ENCODE peak calls at places on chromosomes 4 and X, in six cellular contexts. Z is CD4-positive, alpha-beta memory T cell; P is lower lobe of right lung; M is skeletal muscle cell; H is cardiac muscle cell; L is lower leg skin. C is an unnamed sample.

GRCh38 chr4:99043346-99043745 is 45.2 kb downstream of the ADH5 start:
- DNase-seq in L (no peak), P (no peak), Z (peak; percentile 55), H (no peak), M (no peak), C (no peak)

GRCh38 chr4:176409627-176410026 is 89.9 kb downstream of the SPCS3 start:
- DNase-seq in P (no peak), M (no peak), L (no peak), Z (no peak), H (no peak), C (no peak)

GRCh38 chr4:6245246-6246169 is 24.1 kb upstream of the WFS1 start:
- DNase-seq in M (no peak), P (no peak), H (no peak), Z (no peak), L (no peak), C (peak; percentile 68)

GRCh38 chrX:22952011-22952410 is 47.7 kb upstream of the DDX53 start:
- DNase-seq in Z (no peak), H (peak; percentile 25), P (no peak), M (peak; percentile 25), L (no peak), C (no peak)

GRCh38 chr4:79772510-79772909 is 300.5 kb downstream of the ANTXR2 start:
- DNase-seq in L (no peak), H (no peak), P (no peak), M (no peak), Z (no peak), C (no peak)

GRCh38 chrX:31708116-31708515 is 636.3 kb upstream of the FTHL17 start:
- DNase-seq in M (no peak), L (no peak), P (no peak), Z (no peak), H (no peak), C (no peak)

GRCh38 chr4:95571577-95571976 is 22.8 kb upstream of the UNC5C start:
- DNase-seq in Z (no peak), H (no peak), L (no peak), M (no peak), P (no peak), C (no peak)

GRCh38 chr4:10593130-10593529 is 91.4 kb downstream of the CLNK start:
- DNase-seq in Z (no peak), L (no peak), P (no peak), H (no peak), M (no peak), C (no peak)

GRCh38 chr4:101501421-101501820 is 154.1 kb upstream of the PPP3CA start:
- DNase-seq in P (no peak), Z (no peak), H (no peak), L (no peak), M (no peak), C (no peak)

GRCh38 chrX:154082396-154083133 is 15.0 kb downstream of the MECP2 start:
- DNase-seq in Z (no peak), P (no peak), H (no peak), M (no peak), L (no peak), C (no peak)

GRCh38 chr4:66522244-66522643 is 852.0 kb upstream of the EPHA5 start:
- DNase-seq in P (no peak), Z (no peak), L (no peak), H (no peak), M (no peak), C (no peak)

GRCh38 chr4:168652818-168653217 is 156.0 kb downstream of the PALLD start:
- DNase-seq in L (no peak), H (no peak), M (no peak), P (no peak), Z (no peak), C (no peak)

GRCh38 chr4:168654206-168655174 is 157.6 kb downstream of the PALLD start:
- DNase-seq in P (no peak), M (no peak), H (no peak), L (no peak), Z (no peak), C (no peak)

GRCh38 chr4:168655182-168655581 is 158.3 kb downstream of the PALLD start:
- DNase-seq in L (no peak), M (no peak), Z (no peak), P (no peak), H (no peak), C (no peak)

GRCh38 chr4:168656946-168657473 is 160.2 kb downstream of the PALLD start:
- DNase-seq in L (no peak), Z (no peak), P (no peak), M (no peak), H (no peak), C (no peak)

GRCh38 chr4:168656055-168656660 is 159.3 kb downstream of the PALLD start:
- DNase-seq in M (peak; percentile 80), P (no peak), Z (no peak), H (no peak), L (no peak), C (no peak)
- H3K4me3 ChIP-seq in M (no peak overlapping the region), P (no peak overlapping the region), Z (no peak overlapping the region), H (no peak overlapping the region), L (no peak overlapping the region), C (no peak overlapping the region)

GRCh38 chrX:48938721-48939416 is 18.5 kb downstream of the OTUD5 start:
- DNase-seq in L (no peak), Z (peak; percentile 73), H (no peak), M (no peak), P (no peak), C (peak; percentile 87)

GRCh38 chrX:48933757-48934156 is 14.9 kb upstream of the PIM2 start:
- DNase-seq in P (no peak), Z (no peak), L (no peak), H (no peak), M (no peak), C (no peak)

GRCh38 chrX:48937065-48937907 is 18.5 kb upstream of the PIM2 start:
- DNase-seq in L (peak; percentile 20), Z (peak; percentile 92), H (peak; percentile 30), P (peak; percentile 84), M (no peak), C (peak; percentile 97)

GRCh38 chrX:48936429-48937064 is 17.7 kb upstream of the PIM2 start:
- DNase-seq in P (no peak), Z (no peak), M (no peak), H (no peak), L (no peak), C (no peak)

DNA sequence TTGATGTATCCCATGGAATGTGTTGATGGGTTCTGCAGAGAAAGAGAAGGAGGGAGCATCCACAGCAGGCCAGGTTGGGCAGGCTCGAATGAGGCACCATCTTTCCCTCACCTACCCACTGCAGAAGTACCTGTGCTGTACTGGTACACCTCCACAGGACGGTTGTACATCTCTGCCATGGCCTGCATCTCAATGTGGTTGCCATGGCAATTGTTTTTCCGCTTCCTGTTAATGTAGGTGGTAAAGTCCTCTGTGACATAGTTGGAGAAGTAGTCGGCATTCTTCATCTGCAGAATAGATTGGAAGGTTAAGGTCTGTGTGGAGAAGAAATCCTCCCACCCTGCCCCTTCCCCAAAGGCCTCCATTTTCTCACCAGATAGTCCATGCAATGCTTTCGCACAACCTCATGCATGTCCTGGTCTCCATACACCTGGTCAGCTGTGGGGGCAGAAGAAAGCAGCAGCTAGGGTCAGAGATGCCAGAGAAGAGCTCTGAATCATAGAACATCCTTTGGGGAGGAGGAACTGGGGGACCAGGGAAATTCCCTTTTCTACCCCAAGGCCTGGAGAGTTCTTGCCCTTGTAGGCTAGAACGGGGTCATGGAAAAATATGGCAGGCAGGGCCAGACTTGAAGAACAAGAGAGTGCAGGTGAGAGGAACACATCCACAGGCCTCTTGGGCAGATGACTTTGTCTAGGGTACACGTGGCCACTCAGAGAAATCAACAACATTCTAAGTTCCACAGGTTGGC is 15.9 kb upstream of the PIM2 start:
- DNase-seq in H (no peak), Z (peak; percentile 68), P (no peak), L (no peak), M (no peak), C (no peak)
- H3K4me3 ChIP-seq in H (no peak overlapping the region), Z (no peak overlapping the region), P (no peak overlapping the region), L (no peak overlapping the region), M (no peak overlapping the region), C (no peak overlapping the region)

GRCh38 chr4:57726154-57726553 is 616.0 kb upstream of the IGFBP7 start:
- DNase-seq in M (no peak), L (no peak), Z (no peak), H (no peak), P (no peak), C (no peak)
- H3K4me3 ChIP-seq in M (no peak overlapping the region), L (no peak overlapping the region), Z (no peak overlapping the region), H (no peak overlapping the region), P (no peak overlapping the region), C (no peak overlapping the region)

GRCh38 chr4:77193511-77194236 is 36.7 kb downstream of the CCNG2 start:
- DNase-seq in L (peak; percentile 55), H (no peak), P (peak; percentile 86), Z (peak; percentile 71), M (no peak), C (peak; percentile 95)
- H3K4me3 ChIP-seq in L (no peak overlapping the region), H (no peak overlapping the region), P (peak overlapping the region; percentile 30), Z (no peak overlapping the region), M (no peak overlapping the region), C (peak overlapping the region; percentile 13)

GRCh38 chr4:158722291-158722916 is 792 bp downstream of the PPID start:
- DNase-seq in L (no peak), P (no peak), M (no peak), H (peak; percentile 38), Z (no peak), C (no peak)

GRCh38 chr4:158715787-158716186 is 7.4 kb downstream of the PPID start:
- DNase-seq in M (no peak), Z (no peak), L (no peak), P (no peak), H (no peak), C (no peak)

GRCh38 chr4:158724647-158725046 is 1.5 kb upstream of the PPID start:
- DNase-seq in H (no peak), L (no peak), Z (no peak), P (no peak), M (no peak), C (no peak)

GRCh38 chr4:158722917-158723793 is at the start of gene PPID:
- DNase-seq in L (peak; percentile 75), H (peak; percentile 87), P (peak; percentile 89), M (peak; percentile 24), Z (peak; percentile 79), C (peak; percentile 96)

GRCh38 chr4:158721680-158722079 is 1.5 kb downstream of the PPID start:
- DNase-seq in M (no peak), P (no peak), Z (no peak), H (no peak), L (no peak), C (no peak)
- H3K4me3 ChIP-seq in M (no peak overlapping the region), P (peak overlapping the region; percentile 82), Z (no peak overlapping the region), H (no peak overlapping the region), L (no peak overlapping the region), C (no peak overlapping the region)

GRCh38 chrX:125205918-125206665 is 113.6 kb upstream of the TEX13C start:
- DNase-seq in H (peak; percentile 54), L (no peak), Z (no peak), M (no peak), P (no peak), C (peak; percentile 66)
- H3K4me3 ChIP-seq in H (peak overlapping the region; percentile 35), L (no peak overlapping the region), Z (no peak overlapping the region), M (peak overlapping the region; percentile 49), P (peak overlapping the region; percentile 47), C (no peak overlapping the region)

C was measured in spleen.